ENCODE peak calls at places on chromosomes 3 and 15, in ten cellular contexts. One of them, this sample, is unnamed.

GRCh38 chr3:38003371-38003816 is 12.8 kb downstream of the VILL start:
- DNase-seq in hypothalamus: peak
- DNase-seq in GM20000: peak
- DNase-seq in WTC11: peak
- DNase-seq in astrocyte of the cerebellum: no peak
- DNase-seq in tibial nerve: peak
- DNase-seq in D341Med: peak
- DNase-seq in HCEC 1CT: no peak
- DNase-seq in CD4-positive, CD25-positive, alpha-beta regulatory T cell: peak
- DNase-seq in RKO: no peak
- DNase-seq in this sample: peak

GRCh38 chr3:46359748-46360509 is 6.0 kb downstream of the CCR2 start:
- DNase-seq in hypothalamus: no peak
- DNase-seq in GM20000: no peak
- DNase-seq in WTC11: no peak
- DNase-seq in astrocyte of the cerebellum: peak
- DNase-seq in tibial nerve: no peak
- DNase-seq in D341Med: no peak
- DNase-seq in HCEC 1CT: peak
- DNase-seq in CD4-positive, CD25-positive, alpha-beta regulatory T cell: peak
- DNase-seq in RKO: peak
- DNase-seq in this sample: no peak

GRCh38 chr15:95024388-95024787 is 793.0 kb downstream of the MCTP2 start:
- DNase-seq in hypothalamus: no peak
- DNase-seq in GM20000: no peak
- DNase-seq in WTC11: no peak
- DNase-seq in astrocyte of the cerebellum: peak
- DNase-seq in tibial nerve: no peak
- DNase-seq in D341Med: no peak
- DNase-seq in HCEC 1CT: peak
- DNase-seq in CD4-positive, CD25-positive, alpha-beta regulatory T cell: peak
- DNase-seq in RKO: peak
- DNase-seq in this sample: peak

GRCh38 chr3:93973160-93974126 is at the start of gene PROS1:
- DNase-seq in hypothalamus: peak
- DNase-seq in GM20000: peak
- DNase-seq in WTC11: peak
- DNase-seq in astrocyte of the cerebellum: peak
- DNase-seq in tibial nerve: peak
- DNase-seq in D341Med: peak
- DNase-seq in HCEC 1CT: peak
- DNase-seq in CD4-positive, CD25-positive, alpha-beta regulatory T cell: peak
- DNase-seq in RKO: peak
- DNase-seq in this sample: peak

GRCh38 chr3:69967156-69967555 is 32.4 kb upstream of the SAMMSON start:
- DNase-seq in hypothalamus: no peak
- DNase-seq in GM20000: no peak
- DNase-seq in WTC11: no peak
- DNase-seq in astrocyte of the cerebellum: no peak
- DNase-seq in tibial nerve: no peak
- DNase-seq in D341Med: no peak
- DNase-seq in HCEC 1CT: no peak
- DNase-seq in CD4-positive, CD25-positive, alpha-beta regulatory T cell: no peak
- DNase-seq in RKO: no peak
- DNase-seq in this sample: no peak

GRCh38 chr3:192571197-192571791 is 156.0 kb downstream of the FGF12 start:
- DNase-seq in hypothalamus: no peak
- DNase-seq in GM20000: no peak
- DNase-seq in WTC11: no peak
- DNase-seq in astrocyte of the cerebellum: peak
- DNase-seq in tibial nerve: peak
- DNase-seq in D341Med: peak
- DNase-seq in HCEC 1CT: peak
- DNase-seq in CD4-positive, CD25-positive, alpha-beta regulatory T cell: peak
- DNase-seq in RKO: no peak
- DNase-seq in this sample: peak

GRCh38 chr3:122247087-122247824 is 63.8 kb downstream of the CASR start:
- DNase-seq in hypothalamus: no peak
- DNase-seq in GM20000: no peak
- DNase-seq in WTC11: no peak
- DNase-seq in astrocyte of the cerebellum: no peak
- DNase-seq in tibial nerve: no peak
- DNase-seq in D341Med: no peak
- DNase-seq in HCEC 1CT: no peak
- DNase-seq in CD4-positive, CD25-positive, alpha-beta regulatory T cell: no peak
- DNase-seq in RKO: no peak
- DNase-seq in this sample: no peak

GRCh38 chr3:113132571-113132996 is 78.8 kb upstream of the BOC start:
- DNase-seq in hypothalamus: no peak
- DNase-seq in GM20000: no peak
- DNase-seq in WTC11: no peak
- DNase-seq in astrocyte of the cerebellum: peak
- DNase-seq in tibial nerve: no peak
- DNase-seq in D341Med: no peak
- DNase-seq in HCEC 1CT: peak
- DNase-seq in CD4-positive, CD25-positive, alpha-beta regulatory T cell: no peak
- DNase-seq in RKO: no peak
- DNase-seq in this sample: no peak

GRCh38 chr15:43877371-43877770 is 50.6 kb downstream of the WDR76 start:
- DNase-seq in hypothalamus: no peak
- DNase-seq in GM20000: no peak
- DNase-seq in WTC11: no peak
- DNase-seq in astrocyte of the cerebellum: no peak
- DNase-seq in tibial nerve: no peak
- DNase-seq in D341Med: no peak
- DNase-seq in HCEC 1CT: no peak
- DNase-seq in CD4-positive, CD25-positive, alpha-beta regulatory T cell: no peak
- DNase-seq in RKO: no peak
- DNase-seq in this sample: no peak

GRCh38 chr3:111084911-111085310 is 13.3 kb downstream of the NECTIN3 start:
- DNase-seq in hypothalamus: no peak
- DNase-seq in GM20000: no peak
- DNase-seq in WTC11: no peak
- DNase-seq in astrocyte of the cerebellum: no peak
- DNase-seq in tibial nerve: no peak
- DNase-seq in D341Med: no peak
- DNase-seq in HCEC 1CT: no peak
- DNase-seq in CD4-positive, CD25-positive, alpha-beta regulatory T cell: no peak
- DNase-seq in RKO: no peak
- DNase-seq in this sample: no peak

GRCh38 chr15:29685156-29686078 is 136.9 kb downstream of the TJP1 start:
- DNase-seq in hypothalamus: no peak
- DNase-seq in GM20000: no peak
- DNase-seq in WTC11: no peak
- DNase-seq in astrocyte of the cerebellum: no peak
- DNase-seq in tibial nerve: no peak
- DNase-seq in D341Med: no peak
- DNase-seq in HCEC 1CT: peak
- DNase-seq in CD4-positive, CD25-positive, alpha-beta regulatory T cell: no peak
- DNase-seq in RKO: peak
- DNase-seq in this sample: no peak

GRCh38 chr15:57625703-57626448 is 34.2 kb downstream of the MYZAP start:
- DNase-seq in hypothalamus: no peak
- DNase-seq in GM20000: no peak
- DNase-seq in WTC11: no peak
- DNase-seq in astrocyte of the cerebellum: no peak
- DNase-seq in tibial nerve: no peak
- DNase-seq in D341Med: no peak
- DNase-seq in HCEC 1CT: no peak
- DNase-seq in CD4-positive, CD25-positive, alpha-beta regulatory T cell: no peak
- DNase-seq in RKO: no peak
- DNase-seq in this sample: no peak

GRCh38 chr3:15064299-15064834 is 748 bp downstream of the MRPS25 start:
- DNase-seq in hypothalamus: no peak
- DNase-seq in GM20000: peak
- DNase-seq in WTC11: no peak
- DNase-seq in astrocyte of the cerebellum: no peak
- DNase-seq in tibial nerve: peak
- DNase-seq in D341Med: peak
- DNase-seq in HCEC 1CT: peak
- DNase-seq in CD4-positive, CD25-positive, alpha-beta regulatory T cell: peak
- DNase-seq in RKO: peak
- DNase-seq in this sample: peak

GRCh38 chr3:56826831-56827722 is 25.3 kb upstream of the ARHGEF3 start:
- DNase-seq in hypothalamus: no peak
- DNase-seq in GM20000: no peak
- DNase-seq in WTC11: no peak
- DNase-seq in astrocyte of the cerebellum: no peak
- DNase-seq in tibial nerve: no peak
- DNase-seq in D341Med: no peak
- DNase-seq in HCEC 1CT: peak
- DNase-seq in CD4-positive, CD25-positive, alpha-beta regulatory T cell: peak
- DNase-seq in RKO: peak
- DNase-seq in this sample: peak

GRCh38 chr3:46668591-46668990 is 24.9 kb downstream of the ALS2CL start:
- DNase-seq in hypothalamus: no peak
- DNase-seq in GM20000: no peak
- DNase-seq in WTC11: peak
- DNase-seq in astrocyte of the cerebellum: no peak
- DNase-seq in tibial nerve: no peak
- DNase-seq in D341Med: no peak
- DNase-seq in HCEC 1CT: no peak
- DNase-seq in CD4-positive, CD25-positive, alpha-beta regulatory T cell: no peak
- DNase-seq in RKO: no peak
- DNase-seq in this sample: no peak

GRCh38 chr3:49807427-49808114 is 4.5 kb downstream of the INKA1 start:
- DNase-seq in hypothalamus: no peak
- DNase-seq in GM20000: peak
- DNase-seq in WTC11: no peak
- DNase-seq in astrocyte of the cerebellum: no peak
- DNase-seq in tibial nerve: no peak
- DNase-seq in D341Med: no peak
- DNase-seq in HCEC 1CT: no peak
- DNase-seq in CD4-positive, CD25-positive, alpha-beta regulatory T cell: no peak
- DNase-seq in RKO: no peak
- DNase-seq in this sample: no peak

GRCh38 chr3:178056868-178057267 is 479.4 kb upstream of the KCNMB2 start:
- DNase-seq in hypothalamus: no peak
- DNase-seq in GM20000: no peak
- DNase-seq in WTC11: no peak
- DNase-seq in astrocyte of the cerebellum: no peak
- DNase-seq in tibial nerve: no peak
- DNase-seq in D341Med: no peak
- DNase-seq in HCEC 1CT: peak
- DNase-seq in CD4-positive, CD25-positive, alpha-beta regulatory T cell: no peak
- DNase-seq in RKO: no peak
- DNase-seq in this sample: no peak

GRCh38 chr15:47576921-47577474 is 140.3 kb upstream of the SEMA6D start:
- DNase-seq in hypothalamus: no peak
- DNase-seq in GM20000: no peak
- DNase-seq in WTC11: no peak
- DNase-seq in astrocyte of the cerebellum: no peak
- DNase-seq in tibial nerve: no peak
- DNase-seq in D341Med: no peak
- DNase-seq in HCEC 1CT: peak
- DNase-seq in CD4-positive, CD25-positive, alpha-beta regulatory T cell: no peak
- DNase-seq in RKO: no peak
- DNase-seq in this sample: no peak

GRCh38 chr3:24375947-24376384 is 118.7 kb downstream of the THRB start:
- DNase-seq in hypothalamus: no peak
- DNase-seq in GM20000: no peak
- DNase-seq in WTC11: no peak
- DNase-seq in astrocyte of the cerebellum: no peak
- DNase-seq in tibial nerve: no peak
- DNase-seq in D341Med: no peak
- DNase-seq in HCEC 1CT: no peak
- DNase-seq in CD4-positive, CD25-positive, alpha-beta regulatory T cell: no peak
- DNase-seq in RKO: no peak
- DNase-seq in this sample: no peak

GRCh38 chr3:168117853-168118313 is 22.2 kb upstream of the GOLIM4 start:
- DNase-seq in hypothalamus: no peak
- DNase-seq in GM20000: no peak
- DNase-seq in WTC11: no peak
- DNase-seq in astrocyte of the cerebellum: no peak
- DNase-seq in tibial nerve: no peak
- DNase-seq in D341Med: no peak
- DNase-seq in HCEC 1CT: peak
- DNase-seq in CD4-positive, CD25-positive, alpha-beta regulatory T cell: no peak
- DNase-seq in RKO: no peak
- DNase-seq in this sample: no peak

GRCh38 chr3:46372492-46373359 is 2.0 kb downstream of the CCR5 start:
- DNase-seq in hypothalamus: no peak
- DNase-seq in GM20000: peak
- DNase-seq in WTC11: no peak
- DNase-seq in astrocyte of the cerebellum: peak
- DNase-seq in tibial nerve: no peak
- DNase-seq in D341Med: no peak
- DNase-seq in HCEC 1CT: peak
- DNase-seq in CD4-positive, CD25-positive, alpha-beta regulatory T cell: peak
- DNase-seq in RKO: peak
- DNase-seq in this sample: no peak

GRCh38 chr3:133881987-133882825 is 13.5 kb downstream of the RAB6B start:
- DNase-seq in hypothalamus: no peak
- DNase-seq in GM20000: no peak
- DNase-seq in WTC11: no peak
- DNase-seq in astrocyte of the cerebellum: no peak
- DNase-seq in tibial nerve: no peak
- DNase-seq in D341Med: no peak
- DNase-seq in HCEC 1CT: no peak
- DNase-seq in CD4-positive, CD25-positive, alpha-beta regulatory T cell: peak
- DNase-seq in RKO: no peak
- DNase-seq in this sample: no peak

GRCh38 chr3:17302170-17302569 is 417.4 kb downstream of the PLCL2 start:
- DNase-seq in hypothalamus: no peak
- DNase-seq in GM20000: no peak
- DNase-seq in WTC11: no peak
- DNase-seq in astrocyte of the cerebellum: no peak
- DNase-seq in tibial nerve: no peak
- DNase-seq in D341Med: no peak
- DNase-seq in HCEC 1CT: no peak
- DNase-seq in CD4-positive, CD25-positive, alpha-beta regulatory T cell: no peak
- DNase-seq in RKO: no peak
- DNase-seq in this sample: no peak

GRCh38 chr3:184448321-184449160 is 68.7 kb downstream of the CHRD start:
- DNase-seq in hypothalamus: no peak
- DNase-seq in GM20000: no peak
- DNase-seq in WTC11: no peak
- DNase-seq in astrocyte of the cerebellum: peak
- DNase-seq in tibial nerve: no peak
- DNase-seq in D341Med: no peak
- DNase-seq in HCEC 1CT: peak
- DNase-seq in CD4-positive, CD25-positive, alpha-beta regulatory T cell: no peak
- DNase-seq in RKO: peak
- DNase-seq in this sample: no peak

GRCh38 chr3:42498791-42499477 is 3.5 kb upstream of the VIPR1 start:
- DNase-seq in hypothalamus: no peak
- DNase-seq in GM20000: no peak
- DNase-seq in WTC11: no peak
- DNase-seq in astrocyte of the cerebellum: no peak
- DNase-seq in tibial nerve: no peak
- DNase-seq in D341Med: no peak
- DNase-seq in HCEC 1CT: no peak
- DNase-seq in CD4-positive, CD25-positive, alpha-beta regulatory T cell: no peak
- DNase-seq in RKO: peak
- DNase-seq in this sample: no peak

GRCh38 chr3:31770822-31771326 is 210.2 kb downstream of the OSBPL10 start:
- DNase-seq in hypothalamus: no peak
- DNase-seq in GM20000: no peak
- DNase-seq in WTC11: no peak
- DNase-seq in astrocyte of the cerebellum: no peak
- DNase-seq in tibial nerve: no peak
- DNase-seq in D341Med: no peak
- DNase-seq in HCEC 1CT: peak
- DNase-seq in CD4-positive, CD25-positive, alpha-beta regulatory T cell: no peak
- DNase-seq in RKO: peak
- DNase-seq in this sample: no peak

GRCh38 chr15:56772868-56773639 is 39.7 kb upstream of the ZNF280D start:
- DNase-seq in hypothalamus: no peak
- DNase-seq in GM20000: no peak
- DNase-seq in WTC11: no peak
- DNase-seq in astrocyte of the cerebellum: no peak
- DNase-seq in tibial nerve: no peak
- DNase-seq in D341Med: no peak
- DNase-seq in HCEC 1CT: peak
- DNase-seq in CD4-positive, CD25-positive, alpha-beta regulatory T cell: no peak
- DNase-seq in RKO: no peak
- DNase-seq in this sample: no peak

GRCh38 chr3:47152578-47152977 is 11.3 kb downstream of the SETD2 start:
- DNase-seq in hypothalamus: no peak
- DNase-seq in GM20000: no peak
- DNase-seq in WTC11: no peak
- DNase-seq in astrocyte of the cerebellum: no peak
- DNase-seq in tibial nerve: no peak
- DNase-seq in D341Med: no peak
- DNase-seq in HCEC 1CT: no peak
- DNase-seq in CD4-positive, CD25-positive, alpha-beta regulatory T cell: no peak
- DNase-seq in RKO: no peak
- DNase-seq in this sample: no peak

This sample was measured in NCI-H82.